ENCODE peak calls at places on chromosomes 13 and 19, in seven cellular contexts. U is H54; N is CD8-positive, alpha-beta memory T cell; E is left colon; R is activated T-cell treated with anti-CD3 and anti-CD28 coated beads, Interleukin-2, amount 50 U/mL, for 72 hours; M is GM04504; Q is Right ventricle myocardium superior. W is an unnamed sample.

GRCh38 chr13:89982406-89983085 is 1364.9 kb upstream of the MIR17HG start:
- DNase-seq in Q (no peak), U (no peak), N (no peak), E (no peak), R (no peak), M (no peak), W (no peak)

GRCh38 chr19:36041831-36042230 is 9.2 kb upstream of the CLIP3 start:
- DNase-seq in U (no peak), M (peak), E (no peak), N (no peak), Q (no peak), R (no peak), W (no peak)

GRCh38 chr13:99196466-99197256 is 4.0 kb upstream of the UBAC2 start:
- DNase-seq in U (no peak), Q (no peak), E (no peak), N (no peak), R (no peak), M (no peak), W (peak)

GRCh38 chr13:38872693-38873092 is 117.9 kb downstream of the STOML3 start:
- DNase-seq in U (peak), E (peak), Q (peak), N (peak), M (peak), R (peak), W (peak)

GRCh38 chr13:41099986-41100385 is 32.6 kb downstream of the KBTBD6 start:
- DNase-seq in U (no peak), E (no peak), N (no peak), M (no peak), Q (no peak), R (no peak), W (no peak)

GRCh38 chr19:51471527-51471926 is 6.8 kb upstream of the CEACAM18 start:
- DNase-seq in M (no peak), N (no peak), Q (no peak), E (no peak), R (no peak), U (no peak), W (no peak)

GRCh38 chr19:42433503-42434260 is 6.5 kb upstream of the LIPE start:
- DNase-seq in U (peak), N (peak), M (no peak), E (peak), Q (peak), R (peak), W (peak)

GRCh38 chr13:28819046-28819747 is 942 bp upstream of the MTUS2 start:
- DNase-seq in M (no peak), E (peak), U (no peak), R (no peak), Q (no peak), N (no peak), W (no peak)

GRCh38 chr13:59587971-59588716 is 575.6 kb downstream of the DIAPH3 start:
- DNase-seq in Q (no peak), N (no peak), R (no peak), E (no peak), M (no peak), U (no peak), W (no peak)

W was measured in erythroblast.